ENCODE peak calls at places on chromosomes 5 and 9, in ten cellular contexts. One of them, this sample, is unnamed. For H3K27me3, the result is how much of the 10 kb centered on the place peaks cover.

GRCh38 chr5:140126315-140127012 is 727 bp downstream of the IGIP start:
- DNase-seq in psoas muscle: no peak
- DNase-seq in uterus: no peak
- DNase-seq in cardiac muscle cell: no peak
- DNase-seq in tibial artery: no peak
- DNase-seq in body of pancreas: no peak
- DNase-seq in astrocyte: no peak
- DNase-seq in heart right ventricle: no peak
- DNase-seq in suprapubic skin: no peak
- DNase-seq in CD8-positive, alpha-beta T cell: no peak
- DNase-seq in this sample: no peak

GRCh38 chr5:132830436-132831094 is at the start of gene SHROOM1:
- DNase-seq in astrocyte: peak
- DNase-seq in suprapubic skin: peak
- DNase-seq in cardiac muscle cell: peak
- DNase-seq in heart right ventricle: peak
- DNase-seq in tibial artery: no peak
- DNase-seq in uterus: peak
- DNase-seq in CD8-positive, alpha-beta T cell: no peak
- DNase-seq in psoas muscle: peak
- DNase-seq in body of pancreas: peak
- DNase-seq in this sample: no peak

GRCh38 chr9:72473474-72474241 is 47.8 kb upstream of the TMC1 start:
- DNase-seq in psoas muscle: no peak
- DNase-seq in tibial artery: no peak
- DNase-seq in cardiac muscle cell: no peak
- DNase-seq in astrocyte: peak
- DNase-seq in heart right ventricle: no peak
- DNase-seq in suprapubic skin: no peak
- DNase-seq in body of pancreas: no peak
- DNase-seq in uterus: no peak
- DNase-seq in CD8-positive, alpha-beta T cell: no peak
- DNase-seq in this sample: no peak

GRCh38 chr5:6269925-6270324 is 108.4 kb downstream of the MED10 start:
- DNase-seq in suprapubic skin: no peak
- DNase-seq in heart right ventricle: no peak
- DNase-seq in psoas muscle: no peak
- DNase-seq in tibial artery: no peak
- DNase-seq in CD8-positive, alpha-beta T cell: no peak
- DNase-seq in uterus: no peak
- DNase-seq in body of pancreas: no peak
- DNase-seq in cardiac muscle cell: no peak
- DNase-seq in astrocyte: no peak
- DNase-seq in this sample: no peak

GRCh38 chr5:100667021-100667671 is 132.0 kb downstream of the FAM174A start:
- DNase-seq in uterus: no peak
- DNase-seq in cardiac muscle cell: peak
- DNase-seq in heart right ventricle: no peak
- DNase-seq in tibial artery: no peak
- DNase-seq in psoas muscle: no peak
- DNase-seq in astrocyte: peak
- DNase-seq in suprapubic skin: no peak
- DNase-seq in CD8-positive, alpha-beta T cell: no peak
- DNase-seq in body of pancreas: no peak
- DNase-seq in this sample: peak

GRCh38 chr9:13513262-13513661 is 233.8 kb upstream of the MPDZ start:
- DNase-seq in suprapubic skin: no peak
- DNase-seq in astrocyte: no peak
- DNase-seq in cardiac muscle cell: peak
- DNase-seq in heart right ventricle: no peak
- DNase-seq in CD8-positive, alpha-beta T cell: no peak
- DNase-seq in psoas muscle: no peak
- DNase-seq in tibial artery: no peak
- DNase-seq in body of pancreas: no peak
- DNase-seq in uterus: no peak
- DNase-seq in this sample: no peak

GRCh38 chr9:87594662-87595061 is 97.0 kb downstream of the DAPK1 start:
- DNase-seq in heart right ventricle: no peak
- DNase-seq in cardiac muscle cell: no peak
- DNase-seq in uterus: no peak
- DNase-seq in tibial artery: no peak
- DNase-seq in suprapubic skin: no peak
- DNase-seq in body of pancreas: no peak
- DNase-seq in psoas muscle: no peak
- DNase-seq in astrocyte: no peak
- DNase-seq in CD8-positive, alpha-beta T cell: no peak
- DNase-seq in this sample: no peak

GRCh38 chr9:79470957-79471356 is 100.8 kb upstream of the TLE4 start:
- DNase-seq in body of pancreas: no peak
- DNase-seq in psoas muscle: no peak
- DNase-seq in CD8-positive, alpha-beta T cell: no peak
- DNase-seq in tibial artery: no peak
- DNase-seq in astrocyte: no peak
- DNase-seq in heart right ventricle: no peak
- DNase-seq in uterus: no peak
- DNase-seq in suprapubic skin: no peak
- DNase-seq in cardiac muscle cell: no peak
- DNase-seq in this sample: no peak

GRCh38 chr5:131532016-131532640 is 102.9 kb downstream of the RAPGEF6 start:
- DNase-seq in heart right ventricle: no peak
- DNase-seq in body of pancreas: no peak
- DNase-seq in tibial artery: no peak
- DNase-seq in suprapubic skin: no peak
- DNase-seq in cardiac muscle cell: no peak
- DNase-seq in psoas muscle: no peak
- DNase-seq in uterus: no peak
- DNase-seq in astrocyte: no peak
- DNase-seq in CD8-positive, alpha-beta T cell: no peak
- DNase-seq in this sample: no peak

GRCh38 chr9:99023831-99024230 is 80.1 kb downstream of the COL15A1 start:
- DNase-seq in CD8-positive, alpha-beta T cell: no peak
- DNase-seq in tibial artery: peak
- DNase-seq in psoas muscle: peak
- DNase-seq in heart right ventricle: peak
- DNase-seq in uterus: peak
- DNase-seq in body of pancreas: no peak
- DNase-seq in astrocyte: no peak
- DNase-seq in cardiac muscle cell: peak
- DNase-seq in suprapubic skin: no peak
- DNase-seq in this sample: no peak

GRCh38 chr9:135346438-135347050 is 133.0 kb upstream of the PPP1R26 start:
- DNase-seq in body of pancreas: no peak
- DNase-seq in uterus: no peak
- DNase-seq in CD8-positive, alpha-beta T cell: no peak
- DNase-seq in cardiac muscle cell: no peak
- DNase-seq in tibial artery: no peak
- DNase-seq in suprapubic skin: no peak
- DNase-seq in astrocyte: no peak
- DNase-seq in heart right ventricle: no peak
- DNase-seq in psoas muscle: no peak
- DNase-seq in this sample: no peak
- H3K27me3 ChIP-seq in body of pancreas: under half
- H3K27me3 ChIP-seq in uterus: under half
- H3K27me3 ChIP-seq in CD8-positive, alpha-beta T cell: under half
- H3K27me3 ChIP-seq in cardiac muscle cell: under half
- H3K27me3 ChIP-seq in tibial artery: under half
- H3K27me3 ChIP-seq in suprapubic skin: half or more
- H3K27me3 ChIP-seq in astrocyte: under half
- H3K27me3 ChIP-seq in heart right ventricle: half or more
- H3K27me3 ChIP-seq in psoas muscle: half or more
- H3K27me3 ChIP-seq in this sample: under half

DNA sequence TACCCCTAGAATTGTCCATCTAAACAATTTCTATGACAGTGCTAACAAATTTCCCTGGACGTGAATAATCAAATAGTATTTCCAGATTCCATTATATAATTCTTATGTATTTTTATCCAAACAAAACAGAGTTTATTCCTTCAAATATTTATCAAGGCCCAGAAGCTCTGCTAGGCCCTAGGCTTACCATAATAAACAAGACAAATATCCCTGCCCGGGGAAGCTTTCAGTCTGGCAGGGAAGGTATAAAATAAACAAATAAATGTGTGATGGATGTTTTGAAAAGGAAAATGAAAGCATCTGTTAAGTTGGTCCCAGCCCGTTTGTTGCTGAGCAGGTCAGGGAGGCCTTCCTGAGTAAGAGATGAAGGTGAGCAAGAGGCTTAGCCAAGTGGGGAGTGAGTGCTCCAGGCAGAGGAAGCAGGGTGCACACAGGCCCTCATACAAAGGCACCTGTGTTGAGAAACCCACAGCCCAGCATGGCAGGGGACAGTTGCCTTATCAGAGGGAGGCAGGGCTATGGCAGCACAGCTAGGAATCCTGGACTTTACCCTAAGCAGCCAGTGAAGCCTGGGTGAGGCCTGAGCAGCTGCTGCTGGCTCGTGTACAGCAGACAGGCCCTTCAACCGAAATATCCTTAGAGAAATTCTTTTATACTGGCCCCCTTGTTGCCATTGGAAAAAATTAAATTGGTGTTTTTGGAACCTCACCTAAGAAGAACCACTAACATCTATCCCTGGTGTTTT is 7.7 kb upstream of the SLC35D2 start:
- DNase-seq in heart right ventricle: no peak
- DNase-seq in body of pancreas: peak
- DNase-seq in suprapubic skin: no peak
- DNase-seq in astrocyte: no peak
- DNase-seq in cardiac muscle cell: no peak
- DNase-seq in CD8-positive, alpha-beta T cell: no peak
- DNase-seq in uterus: no peak
- DNase-seq in tibial artery: no peak
- DNase-seq in psoas muscle: no peak
- DNase-seq in this sample: no peak
- H3K4me3 ChIP-seq in heart right ventricle: no peak
- H3K4me3 ChIP-seq in body of pancreas: no peak
- H3K4me3 ChIP-seq in suprapubic skin: no peak
- H3K4me3 ChIP-seq in astrocyte: no peak
- H3K4me3 ChIP-seq in cardiac muscle cell: no peak
- H3K4me3 ChIP-seq in CD8-positive, alpha-beta T cell: no peak
- H3K4me3 ChIP-seq in uterus: no peak
- H3K4me3 ChIP-seq in tibial artery: no peak
- H3K4me3 ChIP-seq in psoas muscle: no peak
- H3K4me3 ChIP-seq in this sample: no peak

GRCh38 chr5:10904862-10905432 is 143.9 kb upstream of the DAP start:
- DNase-seq in tibial artery: no peak
- DNase-seq in CD8-positive, alpha-beta T cell: no peak
- DNase-seq in heart right ventricle: no peak
- DNase-seq in astrocyte: no peak
- DNase-seq in suprapubic skin: no peak
- DNase-seq in psoas muscle: no peak
- DNase-seq in body of pancreas: no peak
- DNase-seq in cardiac muscle cell: no peak
- DNase-seq in uterus: no peak
- DNase-seq in this sample: no peak

GRCh38 chr5:10902145-10902544 is 141.1 kb upstream of the DAP start:
- DNase-seq in body of pancreas: no peak
- DNase-seq in heart right ventricle: no peak
- DNase-seq in suprapubic skin: no peak
- DNase-seq in astrocyte: peak
- DNase-seq in uterus: no peak
- DNase-seq in tibial artery: no peak
- DNase-seq in cardiac muscle cell: no peak
- DNase-seq in CD8-positive, alpha-beta T cell: no peak
- DNase-seq in psoas muscle: no peak
- DNase-seq in this sample: no peak

GRCh38 chr5:10898489-10898888 is 137.5 kb upstream of the DAP start:
- DNase-seq in tibial artery: no peak
- DNase-seq in uterus: no peak
- DNase-seq in heart right ventricle: no peak
- DNase-seq in body of pancreas: no peak
- DNase-seq in astrocyte: no peak
- DNase-seq in cardiac muscle cell: no peak
- DNase-seq in psoas muscle: no peak
- DNase-seq in suprapubic skin: no peak
- DNase-seq in CD8-positive, alpha-beta T cell: no peak
- DNase-seq in this sample: no peak

DNA sequence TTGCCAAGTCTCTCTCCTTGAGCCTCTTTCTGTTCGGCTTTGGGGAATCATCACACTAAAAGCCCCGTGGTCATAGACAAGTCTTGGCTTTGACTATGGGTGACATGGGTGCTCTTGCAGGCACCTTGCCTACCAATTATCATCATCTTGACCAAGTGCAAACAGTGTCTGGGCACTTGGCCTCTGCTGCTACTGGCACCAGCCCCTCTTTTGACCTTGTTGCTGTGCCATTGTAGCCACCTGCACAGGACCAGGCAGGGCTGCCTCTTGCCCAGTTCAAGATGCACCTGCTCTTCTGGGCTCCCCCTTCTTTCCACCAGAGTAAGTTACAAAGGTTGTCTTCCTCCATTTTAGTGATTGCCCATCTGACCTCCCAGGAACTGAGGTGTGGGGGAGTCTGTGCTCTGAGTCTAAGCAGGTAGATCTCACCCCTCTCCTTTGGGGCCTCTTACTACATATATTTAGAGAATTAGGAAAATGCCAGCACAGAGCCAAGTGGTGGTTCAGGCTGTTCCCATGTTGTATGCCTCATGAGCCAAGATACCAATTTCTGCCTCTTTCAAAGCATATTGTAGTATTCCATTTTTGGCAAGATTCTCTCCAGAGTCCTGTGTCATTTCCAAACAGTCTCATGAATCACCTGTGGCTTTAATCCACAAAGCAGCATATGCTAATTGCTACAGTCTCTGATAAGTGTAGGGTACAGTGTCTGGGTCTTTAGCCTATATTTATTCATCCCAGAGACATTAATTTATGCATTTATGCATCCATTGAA is 142.9 kb upstream of the DAP start:
- DNase-seq in psoas muscle: no peak
- DNase-seq in cardiac muscle cell: no peak
- DNase-seq in body of pancreas: no peak
- DNase-seq in uterus: no peak
- DNase-seq in CD8-positive, alpha-beta T cell: no peak
- DNase-seq in suprapubic skin: no peak
- DNase-seq in heart right ventricle: no peak
- DNase-seq in tibial artery: no peak
- DNase-seq in astrocyte: no peak
- DNase-seq in this sample: no peak
- H3K27ac ChIP-seq in psoas muscle: no peak
- H3K27ac ChIP-seq in cardiac muscle cell: no peak
- H3K27ac ChIP-seq in body of pancreas: no peak
- H3K27ac ChIP-seq in uterus: no peak
- H3K27ac ChIP-seq in CD8-positive, alpha-beta T cell: no peak
- H3K27ac ChIP-seq in suprapubic skin: no peak
- H3K27ac ChIP-seq in heart right ventricle: no peak
- H3K27ac ChIP-seq in tibial artery: no peak
- H3K27ac ChIP-seq in astrocyte: no peak
- H3K27ac ChIP-seq in this sample: no peak

DNA sequence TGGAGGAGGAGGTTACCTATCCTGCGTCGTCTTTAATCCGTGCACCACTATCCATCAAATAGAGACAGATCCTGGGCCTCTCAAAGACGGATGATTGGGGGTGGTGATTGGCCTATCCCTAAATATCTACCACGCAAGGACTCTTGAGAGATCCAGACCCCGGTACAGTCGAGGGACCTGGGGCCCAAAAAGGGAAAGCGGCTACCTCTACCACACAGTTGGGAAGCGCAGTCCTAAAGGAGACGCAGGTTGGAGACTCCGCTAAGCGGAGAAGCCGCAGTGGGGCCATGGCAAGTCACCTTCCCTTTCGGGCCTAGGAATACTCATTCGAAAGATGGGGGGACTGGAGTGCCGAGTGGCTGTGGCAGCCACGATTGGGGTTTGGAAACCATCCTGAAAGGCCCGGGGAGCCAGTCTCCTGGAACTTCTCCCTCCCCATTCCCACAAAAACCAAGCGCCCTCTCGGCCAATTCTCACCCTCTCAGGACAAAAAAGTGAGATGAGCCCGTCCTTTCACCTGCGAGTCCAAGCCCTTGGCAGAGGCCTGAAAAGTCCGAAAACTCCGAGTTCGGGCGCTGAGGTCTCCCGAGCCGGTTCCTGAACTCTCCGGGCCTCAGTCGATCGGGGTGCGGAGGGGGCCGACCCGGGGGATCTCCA is 499 bp upstream of the FOXE1 start:
- DNase-seq in CD8-positive, alpha-beta T cell: no peak
- DNase-seq in uterus: no peak
- DNase-seq in astrocyte: no peak
- DNase-seq in psoas muscle: no peak
- DNase-seq in tibial artery: no peak
- DNase-seq in suprapubic skin: no peak
- DNase-seq in cardiac muscle cell: no peak
- DNase-seq in body of pancreas: no peak
- DNase-seq in heart right ventricle: no peak
- DNase-seq in this sample: no peak
- H3K27me3 ChIP-seq in CD8-positive, alpha-beta T cell: half or more
- H3K27me3 ChIP-seq in uterus: half or more
- H3K27me3 ChIP-seq in astrocyte: half or more
- H3K27me3 ChIP-seq in psoas muscle: half or more
- H3K27me3 ChIP-seq in tibial artery: under half
- H3K27me3 ChIP-seq in suprapubic skin: half or more
- H3K27me3 ChIP-seq in cardiac muscle cell: half or more
- H3K27me3 ChIP-seq in body of pancreas: under half
- H3K27me3 ChIP-seq in heart right ventricle: half or more
- H3K27me3 ChIP-seq in this sample: half or more

This sample was measured in CD8-positive, alpha-beta memory T cell.